ENCODE peak calls at places on chromosomes 11 and 22, in eight cellular contexts. H, N, L, E, O, S, M and P are unnamed samples.

GRCh38 chr11:129323896-129324522 is 51.6 kb upstream of the BARX2 start:
- DNase-seq in H (no peak), N (peak; percentile 77), L (no peak), O (no peak), S (peak; percentile 61), M (no peak), E (peak; percentile 58), P (no peak)

GRCh38 chr22:22342697-22343602 is 98.4 kb downstream of the VPREB1 start:
- DNase-seq in S (no peak), L (no peak), M (peak; percentile 37), N (peak; percentile 64), O (peak; percentile 82), H (no peak), E (peak; percentile 91), P (peak; percentile 70)

GRCh38 chr11:18171377-18172000 is 1.1 kb upstream of the MRGPRX4 start:
- DNase-seq in H (no peak), L (no peak), O (peak; percentile 5), S (peak; percentile 41), M (no peak), E (peak; percentile 52), N (no peak), P (peak; percentile 35)

GRCh38 chr11:117144477-117145392 is 648 bp downstream of the PAFAH1B2 start:
- DNase-seq in O (peak; percentile 54), E (peak; percentile 79), L (no peak), S (peak; percentile 73), N (no peak), H (peak; percentile 56), M (peak; percentile 54), P (peak; percentile 68)

GRCh38 chr11:59785818-59786217 is 24.8 kb downstream of the MRPL16 start:
- DNase-seq in H (no peak), S (no peak), N (no peak), M (no peak), L (no peak), O (no peak), E (no peak), P (no peak)

GRCh38 chr11:32594272-32594671 is 10.6 kb downstream of the EIF3M start:
- DNase-seq in L (no peak), E (no peak), H (no peak), M (no peak), O (no peak), N (no peak), S (no peak), P (no peak)

GRCh38 chr11:97746832-97747231 is 1273.9 kb upstream of the CNTN5 start:
- DNase-seq in N (no peak), O (no peak), E (no peak), L (no peak), M (no peak), H (no peak), S (no peak), P (no peak)

GRCh38 chr11:114216804-114217195 is 79.4 kb upstream of the NNMT start:
- DNase-seq in E (no peak), M (no peak), N (no peak), L (no peak), S (no peak), O (no peak), H (no peak), P (no peak)

GRCh38 chr11:1107316-1108245 is 32.9 kb downstream of the MUC2 start:
- DNase-seq in M (no peak), S (no peak), N (no peak), L (no peak), H (no peak), E (no peak), O (no peak), P (no peak)

GRCh38 chr11:121595717-121596156 is 143.0 kb upstream of the SORL1-AS1 start:
- DNase-seq in N (no peak), L (peak; percentile 97), S (peak; percentile 82), E (peak; percentile 51), H (peak; percentile 98), M (no peak), O (no peak), P (peak; percentile 96)

GRCh38 chr11:94897330-94897768 is 76.0 kb downstream of the CWC15 start:
- DNase-seq in O (peak; percentile 69), L (peak; percentile 39), S (peak; percentile 54), H (no peak), M (peak; percentile 27), N (no peak), E (peak; percentile 66), P (peak; percentile 21)

GRCh38 chr11:82995754-82996398 is 75.8 kb downstream of the RAB30 start:
- DNase-seq in N (no peak), M (no peak), L (peak; percentile 21), E (no peak), S (no peak), O (peak; percentile 48), H (no peak), P (peak; percentile 51)

GRCh38 chr11:9231848-9232177 is 33.3 kb downstream of the DENND5A start:
- DNase-seq in H (no peak), O (no peak), E (no peak), S (no peak), L (no peak), M (no peak), N (no peak), P (no peak)

GRCh38 chr22:19086944-19087343 is 35.3 kb downstream of the DGCR2 start:
- DNase-seq in O (no peak), E (no peak), M (no peak), H (no peak), S (no peak), N (no peak), L (no peak), P (peak; percentile 16)